ENCODE peak calls at places on chromosome 1, in six cellular contexts. One of them, this sample, is unnamed.

GRCh38 chr1:87826639-87827345 is 498.1 kb downstream of the LMO4 start:
- DNase-seq in Right ventricle myocardium inferior: peak
- DNase-seq in EL: peak
- DNase-seq in T-helper 2 cell treated with Interferon-gamma antibody and Interleukin-4, amounts not matched to agents 5 μg/mL and 100 μg/mL, for 36 hours: no peak
- DNase-seq in central memory CD4-positive, alpha-beta T cell: no peak
- DNase-seq in NCI-H774: no peak
- DNase-seq in this sample: no peak

GRCh38 chr1:30900486-30900885 is 8.1 kb downstream of the SDC3 start:
- DNase-seq in Right ventricle myocardium inferior: peak
- DNase-seq in EL: no peak
- DNase-seq in T-helper 2 cell treated with Interferon-gamma antibody and Interleukin-4, amounts not matched to agents 5 μg/mL and 100 μg/mL, for 36 hours: no peak
- DNase-seq in central memory CD4-positive, alpha-beta T cell: no peak
- DNase-seq in NCI-H774: no peak
- DNase-seq in this sample: no peak

GRCh38 chr1:208031316-208031931 is 120.5 kb upstream of the CD34 start:
- DNase-seq in Right ventricle myocardium inferior: no peak
- DNase-seq in EL: no peak
- DNase-seq in T-helper 2 cell treated with Interferon-gamma antibody and Interleukin-4, amounts not matched to agents 5 μg/mL and 100 μg/mL, for 36 hours: no peak
- DNase-seq in central memory CD4-positive, alpha-beta T cell: no peak
- DNase-seq in NCI-H774: no peak
- DNase-seq in this sample: no peak

GRCh38 chr1:209046935-209047334 is 536.6 kb upstream of the CAMK1G start:
- DNase-seq in Right ventricle myocardium inferior: no peak
- DNase-seq in EL: no peak
- DNase-seq in T-helper 2 cell treated with Interferon-gamma antibody and Interleukin-4, amounts not matched to agents 5 μg/mL and 100 μg/mL, for 36 hours: no peak
- DNase-seq in central memory CD4-positive, alpha-beta T cell: no peak
- DNase-seq in NCI-H774: no peak
- DNase-seq in this sample: no peak

GRCh38 chr1:154730986-154731489 is 123.1 kb upstream of the ADAR start:
- DNase-seq in Right ventricle myocardium inferior: no peak
- DNase-seq in EL: peak
- DNase-seq in T-helper 2 cell treated with Interferon-gamma antibody and Interleukin-4, amounts not matched to agents 5 μg/mL and 100 μg/mL, for 36 hours: no peak
- DNase-seq in central memory CD4-positive, alpha-beta T cell: no peak
- DNase-seq in NCI-H774: no peak
- DNase-seq in this sample: no peak

GRCh38 chr1:223012176-223012788 is 130.8 kb downstream of the TLR5 start:
- DNase-seq in Right ventricle myocardium inferior: no peak
- DNase-seq in EL: no peak
- DNase-seq in T-helper 2 cell treated with Interferon-gamma antibody and Interleukin-4, amounts not matched to agents 5 μg/mL and 100 μg/mL, for 36 hours: no peak
- DNase-seq in central memory CD4-positive, alpha-beta T cell: no peak
- DNase-seq in NCI-H774: no peak
- DNase-seq in this sample: no peak

GRCh38 chr1:20600156-20600555 is 11.3 kb downstream of the CDA start:
- DNase-seq in Right ventricle myocardium inferior: no peak
- DNase-seq in EL: no peak
- DNase-seq in T-helper 2 cell treated with Interferon-gamma antibody and Interleukin-4, amounts not matched to agents 5 μg/mL and 100 μg/mL, for 36 hours: no peak
- DNase-seq in central memory CD4-positive, alpha-beta T cell: no peak
- DNase-seq in NCI-H774: no peak
- DNase-seq in this sample: no peak

GRCh38 chr1:155166373-155167165 is 6.5 kb downstream of the KRTCAP2 start:
- DNase-seq in Right ventricle myocardium inferior: peak
- DNase-seq in EL: no peak
- DNase-seq in T-helper 2 cell treated with Interferon-gamma antibody and Interleukin-4, amounts not matched to agents 5 μg/mL and 100 μg/mL, for 36 hours: no peak
- DNase-seq in central memory CD4-positive, alpha-beta T cell: no peak
- DNase-seq in NCI-H774: no peak
- DNase-seq in this sample: no peak

GRCh38 chr1:214331827-214332423 is 51.0 kb downstream of the SMYD2 start:
- DNase-seq in Right ventricle myocardium inferior: no peak
- DNase-seq in EL: peak
- DNase-seq in T-helper 2 cell treated with Interferon-gamma antibody and Interleukin-4, amounts not matched to agents 5 μg/mL and 100 μg/mL, for 36 hours: peak
- DNase-seq in central memory CD4-positive, alpha-beta T cell: peak
- DNase-seq in NCI-H774: peak
- DNase-seq in this sample: peak

GRCh38 chr1:167474191-167474641 is 44.1 kb downstream of the CD247 start:
- DNase-seq in Right ventricle myocardium inferior: no peak
- DNase-seq in EL: no peak
- DNase-seq in T-helper 2 cell treated with Interferon-gamma antibody and Interleukin-4, amounts not matched to agents 5 μg/mL and 100 μg/mL, for 36 hours: peak
- DNase-seq in central memory CD4-positive, alpha-beta T cell: peak
- DNase-seq in NCI-H774: no peak
- DNase-seq in this sample: peak

This sample was measured in CD4-positive, CD25-positive, alpha-beta regulatory T cell.